ENCODE peak calls at places on chromosomes 13 and 19, in seven cellular contexts. One of them, this sample, is unnamed.

GRCh38 chr19:3897936-3898335 is 17.5 kb downstream of the ATCAY start:
- DNase-seq in adipocyte: no peak
- DNase-seq in SK-MEL-5: no peak
- DNase-seq in esophagus squamous epithelium: no peak
- DNase-seq in left colon: no peak
- DNase-seq in CD8-positive, alpha-beta T cell: no peak
- DNase-seq in CD14-positive monocyte: no peak
- DNase-seq in this sample: no peak

GRCh38 chr13:20588529-20589110 is 21.7 kb downstream of the IFT88 start:
- DNase-seq in adipocyte: peak
- DNase-seq in SK-MEL-5: no peak
- DNase-seq in esophagus squamous epithelium: no peak
- DNase-seq in left colon: peak
- DNase-seq in CD8-positive, alpha-beta T cell: no peak
- DNase-seq in CD14-positive monocyte: no peak
- DNase-seq in this sample: no peak

GRCh38 chr13:113907637-113908617 is 44.1 kb upstream of the GAS6 start:
- DNase-seq in adipocyte: peak
- DNase-seq in SK-MEL-5: no peak
- DNase-seq in esophagus squamous epithelium: no peak
- DNase-seq in left colon: peak
- DNase-seq in CD8-positive, alpha-beta T cell: no peak
- DNase-seq in CD14-positive monocyte: no peak
- DNase-seq in this sample: no peak

GRCh38 chr13:43799191-43799590 is 12.4 kb upstream of the ENOX1 start:
- DNase-seq in adipocyte: no peak
- DNase-seq in SK-MEL-5: no peak
- DNase-seq in esophagus squamous epithelium: no peak
- DNase-seq in left colon: no peak
- DNase-seq in CD8-positive, alpha-beta T cell: no peak
- DNase-seq in CD14-positive monocyte: no peak
- DNase-seq in this sample: no peak

GRCh38 chr13:31859546-31859945 is 120.2 kb downstream of the RXFP2 start:
- DNase-seq in adipocyte: no peak
- DNase-seq in SK-MEL-5: no peak
- DNase-seq in esophagus squamous epithelium: no peak
- DNase-seq in left colon: no peak
- DNase-seq in CD8-positive, alpha-beta T cell: no peak
- DNase-seq in CD14-positive monocyte: no peak
- DNase-seq in this sample: no peak

GRCh38 chr19:34759218-34759917 is 13.6 kb downstream of the ZNF599 start:
- DNase-seq in adipocyte: no peak
- DNase-seq in SK-MEL-5: no peak
- DNase-seq in esophagus squamous epithelium: no peak
- DNase-seq in left colon: no peak
- DNase-seq in CD8-positive, alpha-beta T cell: no peak
- DNase-seq in CD14-positive monocyte: no peak
- DNase-seq in this sample: no peak

GRCh38 chr13:101204270-101205011 is 211.9 kb downstream of the NALCN start:
- DNase-seq in adipocyte: peak
- DNase-seq in SK-MEL-5: no peak
- DNase-seq in esophagus squamous epithelium: no peak
- DNase-seq in left colon: no peak
- DNase-seq in CD8-positive, alpha-beta T cell: no peak
- DNase-seq in CD14-positive monocyte: no peak
- DNase-seq in this sample: no peak

GRCh38 chr19:3816566-3817218 is 30.5 kb upstream of the MATK start:
- DNase-seq in adipocyte: no peak
- DNase-seq in SK-MEL-5: no peak
- DNase-seq in esophagus squamous epithelium: no peak
- DNase-seq in left colon: no peak
- DNase-seq in CD8-positive, alpha-beta T cell: no peak
- DNase-seq in CD14-positive monocyte: no peak
- DNase-seq in this sample: no peak

GRCh38 chr13:57253551-57253950 is 86.6 kb downstream of the PRR20E start:
- DNase-seq in adipocyte: no peak
- DNase-seq in SK-MEL-5: no peak
- DNase-seq in esophagus squamous epithelium: no peak
- DNase-seq in left colon: no peak
- DNase-seq in CD8-positive, alpha-beta T cell: no peak
- DNase-seq in CD14-positive monocyte: no peak
- DNase-seq in this sample: no peak

GRCh38 chr13:47545206-47545605 is 455.9 kb downstream of the SUCLA2 start:
- DNase-seq in adipocyte: no peak
- DNase-seq in SK-MEL-5: no peak
- DNase-seq in esophagus squamous epithelium: no peak
- DNase-seq in left colon: no peak
- DNase-seq in CD8-positive, alpha-beta T cell: no peak
- DNase-seq in CD14-positive monocyte: no peak
- DNase-seq in this sample: no peak

GRCh38 chr13:48448285-48448962 is 35.5 kb upstream of the LPAR6 start:
- DNase-seq in adipocyte: no peak
- DNase-seq in SK-MEL-5: no peak
- DNase-seq in esophagus squamous epithelium: no peak
- DNase-seq in left colon: no peak
- DNase-seq in CD8-positive, alpha-beta T cell: no peak
- DNase-seq in CD14-positive monocyte: no peak
- DNase-seq in this sample: no peak

GRCh38 chr19:3249408-3249807 is 24.9 kb downstream of the CELF5 start:
- DNase-seq in adipocyte: no peak
- DNase-seq in SK-MEL-5: peak
- DNase-seq in esophagus squamous epithelium: no peak
- DNase-seq in left colon: no peak
- DNase-seq in CD8-positive, alpha-beta T cell: no peak
- DNase-seq in CD14-positive monocyte: no peak
- DNase-seq in this sample: peak

GRCh38 chr19:31255863-31256600 is 93.2 kb downstream of the TSHZ3 start:
- DNase-seq in adipocyte: no peak
- DNase-seq in SK-MEL-5: no peak
- DNase-seq in esophagus squamous epithelium: no peak
- DNase-seq in left colon: no peak
- DNase-seq in CD8-positive, alpha-beta T cell: no peak
- DNase-seq in CD14-positive monocyte: no peak
- DNase-seq in this sample: no peak

GRCh38 chr13:21675095-21676007 is 4.5 kb downstream of the FGF9 start:
- DNase-seq in adipocyte: no peak
- DNase-seq in SK-MEL-5: no peak
- DNase-seq in esophagus squamous epithelium: no peak
- DNase-seq in left colon: peak
- DNase-seq in CD8-positive, alpha-beta T cell: peak
- DNase-seq in CD14-positive monocyte: no peak
- DNase-seq in this sample: no peak

GRCh38 chr13:101309014-101309619 is 107.2 kb downstream of the NALCN start:
- DNase-seq in adipocyte: peak
- DNase-seq in SK-MEL-5: no peak
- DNase-seq in esophagus squamous epithelium: no peak
- DNase-seq in left colon: no peak
- DNase-seq in CD8-positive, alpha-beta T cell: no peak
- DNase-seq in CD14-positive monocyte: no peak
- DNase-seq in this sample: no peak